ENCODE peak calls at places on chromosomes 3 and 15, in eight cellular contexts. One of them, this sample, is unnamed.

GRCh38 chr3:69770976-69771634 is 31.8 kb downstream of the MITF start:
- DNase-seq in Peyer's patch: no peak
- DNase-seq in cardiac muscle cell: no peak
- DNase-seq in substantia nigra: no peak
- DNase-seq in OCI-LY7: no peak
- DNase-seq in PC-3: peak
- DNase-seq in CD8-positive, alpha-beta memory T cell: no peak
- DNase-seq in upper lobe of right lung: no peak
- DNase-seq in this sample: no peak

GRCh38 chr3:101423984-101424888 is 88.8 kb downstream of the SENP7 start:
- DNase-seq in cardiac muscle cell: no peak
- DNase-seq in OCI-LY7: no peak
- DNase-seq in PC-3: no peak
- DNase-seq in Peyer's patch: no peak
- DNase-seq in upper lobe of right lung: no peak
- DNase-seq in substantia nigra: no peak
- DNase-seq in CD8-positive, alpha-beta memory T cell: no peak
- DNase-seq in this sample: no peak

GRCh38 chr15:73700041-73700842 is 16.1 kb downstream of the CD276 start:
- DNase-seq in Peyer's patch: peak
- DNase-seq in OCI-LY7: peak
- DNase-seq in CD8-positive, alpha-beta memory T cell: peak
- DNase-seq in cardiac muscle cell: peak
- DNase-seq in PC-3: peak
- DNase-seq in substantia nigra: no peak
- DNase-seq in upper lobe of right lung: no peak
- DNase-seq in this sample: peak

GRCh38 chr3:153762411-153763235 is 358.6 kb upstream of the ARHGEF26 start:
- DNase-seq in cardiac muscle cell: no peak
- DNase-seq in substantia nigra: no peak
- DNase-seq in Peyer's patch: no peak
- DNase-seq in CD8-positive, alpha-beta memory T cell: no peak
- DNase-seq in PC-3: no peak
- DNase-seq in upper lobe of right lung: no peak
- DNase-seq in OCI-LY7: peak
- DNase-seq in this sample: no peak

GRCh38 chr3:107241217-107241616 is 136.0 kb upstream of the CCDC54 start:
- DNase-seq in cardiac muscle cell: peak
- DNase-seq in Peyer's patch: peak
- DNase-seq in CD8-positive, alpha-beta memory T cell: no peak
- DNase-seq in PC-3: peak
- DNase-seq in OCI-LY7: peak
- DNase-seq in substantia nigra: no peak
- DNase-seq in upper lobe of right lung: peak
- DNase-seq in this sample: no peak

GRCh38 chr15:69380100-69380725 is 33.9 kb upstream of the KIF23 start:
- DNase-seq in substantia nigra: no peak
- DNase-seq in upper lobe of right lung: no peak
- DNase-seq in PC-3: peak
- DNase-seq in CD8-positive, alpha-beta memory T cell: no peak
- DNase-seq in cardiac muscle cell: peak
- DNase-seq in OCI-LY7: no peak
- DNase-seq in Peyer's patch: peak
- DNase-seq in this sample: no peak

GRCh38 chr3:13564751-13565560 is 16.0 kb downstream of the FBLN2 start:
- DNase-seq in upper lobe of right lung: no peak
- DNase-seq in CD8-positive, alpha-beta memory T cell: no peak
- DNase-seq in OCI-LY7: no peak
- DNase-seq in Peyer's patch: no peak
- DNase-seq in PC-3: no peak
- DNase-seq in substantia nigra: no peak
- DNase-seq in cardiac muscle cell: no peak
- DNase-seq in this sample: peak

GRCh38 chr3:29637093-29637492 is 356.2 kb downstream of the RBMS3 start:
- DNase-seq in cardiac muscle cell: no peak
- DNase-seq in substantia nigra: no peak
- DNase-seq in Peyer's patch: no peak
- DNase-seq in CD8-positive, alpha-beta memory T cell: no peak
- DNase-seq in PC-3: no peak
- DNase-seq in upper lobe of right lung: no peak
- DNase-seq in OCI-LY7: no peak
- DNase-seq in this sample: no peak

GRCh38 chr3:31729573-31729972 is 196.8 kb downstream of the STT3B start:
- DNase-seq in PC-3: no peak
- DNase-seq in OCI-LY7: no peak
- DNase-seq in upper lobe of right lung: no peak
- DNase-seq in Peyer's patch: no peak
- DNase-seq in substantia nigra: no peak
- DNase-seq in CD8-positive, alpha-beta memory T cell: no peak
- DNase-seq in cardiac muscle cell: no peak
- DNase-seq in this sample: no peak

GRCh38 chr3:177977381-177978158 is 558.7 kb upstream of the KCNMB2 start:
- DNase-seq in upper lobe of right lung: no peak
- DNase-seq in cardiac muscle cell: no peak
- DNase-seq in PC-3: peak
- DNase-seq in OCI-LY7: no peak
- DNase-seq in substantia nigra: no peak
- DNase-seq in Peyer's patch: no peak
- DNase-seq in CD8-positive, alpha-beta memory T cell: no peak
- DNase-seq in this sample: no peak

GRCh38 chr3:100082724-100083123 is 31.6 kb downstream of the FILIP1L start:
- DNase-seq in upper lobe of right lung: no peak
- DNase-seq in CD8-positive, alpha-beta memory T cell: no peak
- DNase-seq in cardiac muscle cell: no peak
- DNase-seq in OCI-LY7: no peak
- DNase-seq in PC-3: no peak
- DNase-seq in Peyer's patch: no peak
- DNase-seq in substantia nigra: no peak
- DNase-seq in this sample: no peak

GRCh38 chr15:68385240-68385561 is 46.8 kb downstream of the ITGA11 start:
- DNase-seq in Peyer's patch: peak
- DNase-seq in PC-3: no peak
- DNase-seq in OCI-LY7: no peak
- DNase-seq in upper lobe of right lung: peak
- DNase-seq in substantia nigra: no peak
- DNase-seq in cardiac muscle cell: no peak
- DNase-seq in CD8-positive, alpha-beta memory T cell: no peak
- DNase-seq in this sample: no peak

GRCh38 chr3:59839283-59839682 is 789.5 kb upstream of the CFAP20DC start:
- DNase-seq in OCI-LY7: no peak
- DNase-seq in substantia nigra: no peak
- DNase-seq in PC-3: no peak
- DNase-seq in cardiac muscle cell: no peak
- DNase-seq in Peyer's patch: no peak
- DNase-seq in upper lobe of right lung: no peak
- DNase-seq in CD8-positive, alpha-beta memory T cell: no peak
- DNase-seq in this sample: no peak

GRCh38 chr15:68598171-68599152 is 19.7 kb downstream of the CORO2B start:
- DNase-seq in substantia nigra: no peak
- DNase-seq in OCI-LY7: no peak
- DNase-seq in Peyer's patch: no peak
- DNase-seq in CD8-positive, alpha-beta memory T cell: no peak
- DNase-seq in cardiac muscle cell: peak
- DNase-seq in PC-3: no peak
- DNase-seq in upper lobe of right lung: no peak
- DNase-seq in this sample: peak

GRCh38 chr15:44726568-44727461 is 9.5 kb upstream of the TRIM69 start:
- DNase-seq in upper lobe of right lung: no peak
- DNase-seq in CD8-positive, alpha-beta memory T cell: peak
- DNase-seq in OCI-LY7: peak
- DNase-seq in substantia nigra: no peak
- DNase-seq in Peyer's patch: peak
- DNase-seq in cardiac muscle cell: no peak
- DNase-seq in PC-3: peak
- DNase-seq in this sample: no peak

GRCh38 chr3:72763751-72764440 is 84.3 kb downstream of the SHQ1 start:
- DNase-seq in substantia nigra: no peak
- DNase-seq in OCI-LY7: no peak
- DNase-seq in cardiac muscle cell: peak
- DNase-seq in PC-3: no peak
- DNase-seq in upper lobe of right lung: peak
- DNase-seq in Peyer's patch: no peak
- DNase-seq in CD8-positive, alpha-beta memory T cell: no peak
- DNase-seq in this sample: no peak

GRCh38 chr3:144332866-144333265 is 361.2 kb downstream of the DIPK2A start:
- DNase-seq in PC-3: no peak
- DNase-seq in OCI-LY7: no peak
- DNase-seq in CD8-positive, alpha-beta memory T cell: no peak
- DNase-seq in upper lobe of right lung: no peak
- DNase-seq in cardiac muscle cell: no peak
- DNase-seq in Peyer's patch: no peak
- DNase-seq in substantia nigra: no peak
- DNase-seq in this sample: no peak

GRCh38 chr15:70342141-70342540 is 244.4 kb upstream of the TLE3 start:
- DNase-seq in CD8-positive, alpha-beta memory T cell: no peak
- DNase-seq in PC-3: no peak
- DNase-seq in Peyer's patch: peak
- DNase-seq in OCI-LY7: no peak
- DNase-seq in upper lobe of right lung: no peak
- DNase-seq in cardiac muscle cell: no peak
- DNase-seq in substantia nigra: no peak
- DNase-seq in this sample: no peak

GRCh38 chr3:5195605-5196004 is 8.1 kb downstream of the EDEM1 start:
- DNase-seq in OCI-LY7: peak
- DNase-seq in substantia nigra: no peak
- DNase-seq in upper lobe of right lung: peak
- DNase-seq in Peyer's patch: peak
- DNase-seq in PC-3: peak
- DNase-seq in CD8-positive, alpha-beta memory T cell: no peak
- DNase-seq in cardiac muscle cell: no peak
- DNase-seq in this sample: no peak
- H3K27ac ChIP-seq in OCI-LY7: peak
- H3K27ac ChIP-seq in substantia nigra: no peak
- H3K27ac ChIP-seq in upper lobe of right lung: peak
- H3K27ac ChIP-seq in Peyer's patch: peak
- H3K27ac ChIP-seq in PC-3: peak
- H3K27ac ChIP-seq in CD8-positive, alpha-beta memory T cell: no peak
- H3K27ac ChIP-seq in cardiac muscle cell: no peak
- H3K27ac ChIP-seq in this sample: peak

DNA sequence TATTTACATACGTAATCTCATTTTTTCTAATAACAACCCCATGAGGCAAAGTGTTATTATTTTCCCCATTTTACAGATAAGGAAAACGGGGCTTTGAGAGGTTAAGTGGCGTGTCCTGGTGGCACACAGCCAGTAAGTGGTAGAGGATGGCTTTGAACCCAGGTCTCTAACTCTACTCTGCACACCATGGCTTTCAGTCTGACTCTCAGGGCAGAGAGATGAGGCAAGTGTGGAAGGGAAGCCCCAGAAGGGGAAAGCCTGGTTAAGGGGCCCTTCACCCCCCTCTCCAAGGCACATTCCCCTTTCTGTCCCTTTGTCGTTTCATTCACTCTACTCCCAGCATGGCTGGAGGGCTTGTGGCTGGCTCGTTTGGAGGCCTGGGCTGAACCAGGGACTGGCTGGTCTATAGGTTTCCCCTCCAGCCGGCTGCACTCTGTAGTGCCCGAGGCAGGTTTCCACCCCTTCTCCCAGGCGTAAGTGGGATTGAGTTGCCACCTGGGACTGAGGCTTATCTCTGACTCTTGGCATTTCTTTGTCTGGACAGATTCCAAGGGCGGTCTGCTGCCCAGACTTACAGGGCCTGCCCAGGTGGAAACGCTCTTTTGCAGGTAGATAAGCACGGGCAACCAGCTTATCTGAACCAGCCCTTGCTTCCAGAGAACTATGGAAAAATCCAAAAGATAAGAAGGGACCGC is 12.1 kb downstream of the SEMA4B start:
- DNase-seq in substantia nigra: no peak
- DNase-seq in CD8-positive, alpha-beta memory T cell: no peak
- DNase-seq in OCI-LY7: no peak
- DNase-seq in PC-3: no peak
- DNase-seq in upper lobe of right lung: no peak
- DNase-seq in Peyer's patch: peak
- DNase-seq in cardiac muscle cell: peak
- DNase-seq in this sample: no peak
- H3K27ac ChIP-seq in substantia nigra: no peak
- H3K27ac ChIP-seq in CD8-positive, alpha-beta memory T cell: no peak
- H3K27ac ChIP-seq in OCI-LY7: no peak
- H3K27ac ChIP-seq in PC-3: peak
- H3K27ac ChIP-seq in upper lobe of right lung: peak
- H3K27ac ChIP-seq in Peyer's patch: peak
- H3K27ac ChIP-seq in cardiac muscle cell: peak
- H3K27ac ChIP-seq in this sample: no peak

DNA sequence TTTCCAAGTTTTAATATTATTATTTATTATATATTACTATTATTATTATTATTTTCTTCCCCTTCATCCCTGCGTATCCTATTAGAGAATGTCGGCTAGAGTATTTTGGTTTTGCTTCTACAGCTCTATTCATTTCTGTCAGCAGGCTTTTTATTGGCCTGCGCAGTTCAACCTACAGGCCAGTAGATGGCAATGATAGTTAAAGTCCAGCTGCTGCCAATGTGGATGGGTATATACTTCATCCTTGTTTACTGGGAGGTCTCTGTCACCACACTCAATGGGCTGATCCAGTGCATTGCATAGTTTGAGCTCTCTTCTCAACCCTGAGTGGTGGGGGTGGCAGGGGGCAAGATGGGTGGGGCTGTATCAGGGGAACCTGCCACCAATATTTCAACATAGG is 799.8 kb downstream of the NSUN3 start:
- DNase-seq in OCI-LY7: peak
- DNase-seq in CD8-positive, alpha-beta memory T cell: no peak
- DNase-seq in cardiac muscle cell: peak
- DNase-seq in Peyer's patch: no peak
- DNase-seq in substantia nigra: no peak
- DNase-seq in PC-3: peak
- DNase-seq in upper lobe of right lung: no peak
- DNase-seq in this sample: no peak
- H3K27ac ChIP-seq in OCI-LY7: no peak
- H3K27ac ChIP-seq in CD8-positive, alpha-beta memory T cell: no peak
- H3K27ac ChIP-seq in cardiac muscle cell: no peak
- H3K27ac ChIP-seq in Peyer's patch: no peak
- H3K27ac ChIP-seq in substantia nigra: no peak
- H3K27ac ChIP-seq in PC-3: no peak
- H3K27ac ChIP-seq in upper lobe of right lung: no peak
- H3K27ac ChIP-seq in this sample: no peak

GRCh38 chr3:122694966-122695365 is 14.3 kb downstream of the PARP14 start:
- DNase-seq in Peyer's patch: peak
- DNase-seq in CD8-positive, alpha-beta memory T cell: no peak
- DNase-seq in cardiac muscle cell: no peak
- DNase-seq in substantia nigra: no peak
- DNase-seq in OCI-LY7: peak
- DNase-seq in PC-3: no peak
- DNase-seq in upper lobe of right lung: no peak
- DNase-seq in this sample: no peak

GRCh38 chr3:122700193-122700592 is 19.6 kb downstream of the PARP14 start:
- DNase-seq in OCI-LY7: no peak
- DNase-seq in CD8-positive, alpha-beta memory T cell: no peak
- DNase-seq in Peyer's patch: no peak
- DNase-seq in substantia nigra: no peak
- DNase-seq in PC-3: no peak
- DNase-seq in upper lobe of right lung: no peak
- DNase-seq in cardiac muscle cell: no peak
- DNase-seq in this sample: no peak

GRCh38 chr3:122692674-122693073 is 12.0 kb downstream of the PARP14 start:
- DNase-seq in upper lobe of right lung: no peak
- DNase-seq in CD8-positive, alpha-beta memory T cell: no peak
- DNase-seq in substantia nigra: no peak
- DNase-seq in OCI-LY7: no peak
- DNase-seq in PC-3: no peak
- DNase-seq in cardiac muscle cell: no peak
- DNase-seq in Peyer's patch: no peak
- DNase-seq in this sample: no peak

GRCh38 chr3:122695927-122696561 is 15.4 kb downstream of the PARP14 start:
- DNase-seq in upper lobe of right lung: no peak
- DNase-seq in OCI-LY7: no peak
- DNase-seq in Peyer's patch: no peak
- DNase-seq in CD8-positive, alpha-beta memory T cell: no peak
- DNase-seq in substantia nigra: no peak
- DNase-seq in cardiac muscle cell: no peak
- DNase-seq in PC-3: no peak
- DNase-seq in this sample: no peak

GRCh38 chr3:122697952-122698625 is 17.4 kb downstream of the PARP14 start:
- DNase-seq in CD8-positive, alpha-beta memory T cell: no peak
- DNase-seq in upper lobe of right lung: no peak
- DNase-seq in Peyer's patch: peak
- DNase-seq in OCI-LY7: peak
- DNase-seq in PC-3: no peak
- DNase-seq in substantia nigra: no peak
- DNase-seq in cardiac muscle cell: no peak
- DNase-seq in this sample: no peak
- H3K27ac ChIP-seq in CD8-positive, alpha-beta memory T cell: no peak
- H3K27ac ChIP-seq in upper lobe of right lung: no peak
- H3K27ac ChIP-seq in Peyer's patch: peak
- H3K27ac ChIP-seq in OCI-LY7: no peak
- H3K27ac ChIP-seq in PC-3: no peak
- H3K27ac ChIP-seq in substantia nigra: no peak
- H3K27ac ChIP-seq in cardiac muscle cell: no peak
- H3K27ac ChIP-seq in this sample: no peak

This sample was measured in psoas muscle.